ENCODE peak calls at places on chromosomes 6 and 20, in ten cellular contexts. One of them, this sample, is unnamed.
A peak's percentile ranks its signal among the peaks of the same experiment; 100 is the strongest.

GRCh38 chr20:2350606-2351005 is 30.1 kb upstream of the TGM6 start:
- DNase-seq in A549: no peak
- DNase-seq in breast epithelium: no peak
- DNase-seq in stomach: no peak
- DNase-seq in CD8-positive, alpha-beta T cell: no peak
- DNase-seq in cardiac muscle cell: no peak
- DNase-seq in H9: no peak
- DNase-seq in naive thymus-derived CD4-positive, alpha-beta T cell: no peak
- DNase-seq in right lobe of liver: no peak
- DNase-seq in prostate gland: no peak
- DNase-seq in this sample: no peak

GRCh38 chr6:155418017-155418749 is 37.5 kb downstream of the NOX3 start:
- DNase-seq in A549: no peak
- DNase-seq in breast epithelium: no peak
- DNase-seq in stomach: no peak
- DNase-seq in CD8-positive, alpha-beta T cell: peak; percentile 18
- DNase-seq in cardiac muscle cell: no peak
- DNase-seq in H9: no peak
- DNase-seq in naive thymus-derived CD4-positive, alpha-beta T cell: peak; percentile 80
- DNase-seq in right lobe of liver: no peak
- DNase-seq in prostate gland: no peak
- DNase-seq in this sample: no peak

GRCh38 chr6:28794175-28795002 is 129.4 kb downstream of the TRIM27 start:
- DNase-seq in A549: peak; percentile 68
- DNase-seq in breast epithelium: no peak
- DNase-seq in stomach: no peak
- DNase-seq in CD8-positive, alpha-beta T cell: no peak
- DNase-seq in cardiac muscle cell: peak; percentile 72
- DNase-seq in H9: peak; percentile 61
- DNase-seq in naive thymus-derived CD4-positive, alpha-beta T cell: no peak
- DNase-seq in right lobe of liver: no peak
- DNase-seq in prostate gland: no peak
- DNase-seq in this sample: no peak

GRCh38 chr6:132202569-132202968 is 198.7 kb downstream of the MOXD1 start:
- DNase-seq in A549: no peak
- DNase-seq in breast epithelium: no peak
- DNase-seq in stomach: no peak
- DNase-seq in CD8-positive, alpha-beta T cell: no peak
- DNase-seq in cardiac muscle cell: peak; percentile 29
- DNase-seq in H9: no peak
- DNase-seq in naive thymus-derived CD4-positive, alpha-beta T cell: no peak
- DNase-seq in right lobe of liver: no peak
- DNase-seq in prostate gland: no peak
- DNase-seq in this sample: peak; percentile 72

GRCh38 chr20:56347628-56348305 is 11.0 kb upstream of the FAM210B start:
- DNase-seq in A549: no peak
- DNase-seq in breast epithelium: no peak
- DNase-seq in stomach: no peak
- DNase-seq in CD8-positive, alpha-beta T cell: no peak
- DNase-seq in cardiac muscle cell: no peak
- DNase-seq in H9: peak; percentile 46
- DNase-seq in naive thymus-derived CD4-positive, alpha-beta T cell: no peak
- DNase-seq in right lobe of liver: no peak
- DNase-seq in prostate gland: no peak
- DNase-seq in this sample: no peak

GRCh38 chr6:4295058-4295788 is 159.8 kb upstream of the ECI2 start:
- DNase-seq in A549: no peak
- DNase-seq in breast epithelium: no peak
- DNase-seq in stomach: no peak
- DNase-seq in CD8-positive, alpha-beta T cell: no peak
- DNase-seq in cardiac muscle cell: no peak
- DNase-seq in H9: no peak
- DNase-seq in naive thymus-derived CD4-positive, alpha-beta T cell: no peak
- DNase-seq in right lobe of liver: no peak
- DNase-seq in prostate gland: no peak
- DNase-seq in this sample: no peak

GRCh38 chr6:34143884-34144580 is 1.9 kb downstream of the GRM4 start:
- DNase-seq in A549: peak; percentile 58
- DNase-seq in breast epithelium: no peak
- DNase-seq in stomach: no peak
- DNase-seq in CD8-positive, alpha-beta T cell: peak; percentile 28
- DNase-seq in cardiac muscle cell: peak; percentile 81
- DNase-seq in H9: peak; percentile 86
- DNase-seq in naive thymus-derived CD4-positive, alpha-beta T cell: peak; percentile 38
- DNase-seq in right lobe of liver: no peak
- DNase-seq in prostate gland: no peak
- DNase-seq in this sample: no peak

GRCh38 chr20:38725458-38725958 is 1.2 kb downstream of the SLC32A1 start:
- DNase-seq in A549: no peak
- DNase-seq in breast epithelium: no peak
- DNase-seq in stomach: no peak
- DNase-seq in CD8-positive, alpha-beta T cell: no peak
- DNase-seq in cardiac muscle cell: no peak
- DNase-seq in H9: no peak
- DNase-seq in naive thymus-derived CD4-positive, alpha-beta T cell: no peak
- DNase-seq in right lobe of liver: no peak
- DNase-seq in prostate gland: no peak
- DNase-seq in this sample: no peak

GRCh38 chr6:148192310-148192709 is 150.3 kb upstream of the SASH1 start:
- DNase-seq in A549: no peak
- DNase-seq in breast epithelium: no peak
- DNase-seq in stomach: no peak
- DNase-seq in CD8-positive, alpha-beta T cell: no peak
- DNase-seq in cardiac muscle cell: no peak
- DNase-seq in H9: no peak
- DNase-seq in naive thymus-derived CD4-positive, alpha-beta T cell: no peak
- DNase-seq in right lobe of liver: no peak
- DNase-seq in prostate gland: no peak
- DNase-seq in this sample: no peak

GRCh38 chr6:33384581-33385020 is 7.0 kb upstream of the KIFC1 start:
- DNase-seq in A549: peak; percentile 69
- DNase-seq in breast epithelium: no peak
- DNase-seq in stomach: no peak
- DNase-seq in CD8-positive, alpha-beta T cell: no peak
- DNase-seq in cardiac muscle cell: no peak
- DNase-seq in H9: peak; percentile 36
- DNase-seq in naive thymus-derived CD4-positive, alpha-beta T cell: no peak
- DNase-seq in right lobe of liver: no peak
- DNase-seq in prostate gland: no peak
- DNase-seq in this sample: no peak

GRCh38 chr6:143774347-143774746 is 68.8 kb upstream of the LTV1 start:
- DNase-seq in A549: no peak
- DNase-seq in breast epithelium: no peak
- DNase-seq in stomach: no peak
- DNase-seq in CD8-positive, alpha-beta T cell: no peak
- DNase-seq in cardiac muscle cell: no peak
- DNase-seq in H9: no peak
- DNase-seq in naive thymus-derived CD4-positive, alpha-beta T cell: no peak
- DNase-seq in right lobe of liver: peak; percentile 68
- DNase-seq in prostate gland: peak; percentile 16
- DNase-seq in this sample: no peak

GRCh38 chr6:6752129-6752528 is 163.6 kb downstream of the LY86 start:
- DNase-seq in A549: no peak
- DNase-seq in breast epithelium: no peak
- DNase-seq in stomach: no peak
- DNase-seq in CD8-positive, alpha-beta T cell: no peak
- DNase-seq in cardiac muscle cell: peak; percentile 42
- DNase-seq in H9: no peak
- DNase-seq in naive thymus-derived CD4-positive, alpha-beta T cell: no peak
- DNase-seq in right lobe of liver: no peak
- DNase-seq in prostate gland: no peak
- DNase-seq in this sample: no peak

GRCh38 chr6:26576929-26577719 is 19.6 kb upstream of the ABT1 start:
- DNase-seq in A549: peak; percentile 87
- DNase-seq in breast epithelium: no peak
- DNase-seq in stomach: no peak
- DNase-seq in CD8-positive, alpha-beta T cell: no peak
- DNase-seq in cardiac muscle cell: no peak
- DNase-seq in H9: peak; percentile 79
- DNase-seq in naive thymus-derived CD4-positive, alpha-beta T cell: peak; percentile 57
- DNase-seq in right lobe of liver: no peak
- DNase-seq in prostate gland: no peak
- DNase-seq in this sample: no peak

GRCh38 chr20:54076259-54076658 is 5.9 kb upstream of the BCAS1 start:
- DNase-seq in A549: no peak
- DNase-seq in breast epithelium: no peak
- DNase-seq in stomach: no peak
- DNase-seq in CD8-positive, alpha-beta T cell: no peak
- DNase-seq in cardiac muscle cell: no peak
- DNase-seq in H9: no peak
- DNase-seq in naive thymus-derived CD4-positive, alpha-beta T cell: no peak
- DNase-seq in right lobe of liver: no peak
- DNase-seq in prostate gland: no peak
- DNase-seq in this sample: no peak
- H3K27ac ChIP-seq in A549: no peak overlapping the region
- H3K27ac ChIP-seq in breast epithelium: no peak overlapping the region
- H3K27ac ChIP-seq in stomach: no peak overlapping the region
- H3K27ac ChIP-seq in CD8-positive, alpha-beta T cell: no peak overlapping the region
- H3K27ac ChIP-seq in cardiac muscle cell: no peak overlapping the region
- H3K27ac ChIP-seq in H9: no peak overlapping the region
- H3K27ac ChIP-seq in naive thymus-derived CD4-positive, alpha-beta T cell: no peak overlapping the region
- H3K27ac ChIP-seq in right lobe of liver: no peak overlapping the region
- H3K27ac ChIP-seq in prostate gland: no peak overlapping the region
- H3K27ac ChIP-seq in this sample: no peak overlapping the region

DNA sequence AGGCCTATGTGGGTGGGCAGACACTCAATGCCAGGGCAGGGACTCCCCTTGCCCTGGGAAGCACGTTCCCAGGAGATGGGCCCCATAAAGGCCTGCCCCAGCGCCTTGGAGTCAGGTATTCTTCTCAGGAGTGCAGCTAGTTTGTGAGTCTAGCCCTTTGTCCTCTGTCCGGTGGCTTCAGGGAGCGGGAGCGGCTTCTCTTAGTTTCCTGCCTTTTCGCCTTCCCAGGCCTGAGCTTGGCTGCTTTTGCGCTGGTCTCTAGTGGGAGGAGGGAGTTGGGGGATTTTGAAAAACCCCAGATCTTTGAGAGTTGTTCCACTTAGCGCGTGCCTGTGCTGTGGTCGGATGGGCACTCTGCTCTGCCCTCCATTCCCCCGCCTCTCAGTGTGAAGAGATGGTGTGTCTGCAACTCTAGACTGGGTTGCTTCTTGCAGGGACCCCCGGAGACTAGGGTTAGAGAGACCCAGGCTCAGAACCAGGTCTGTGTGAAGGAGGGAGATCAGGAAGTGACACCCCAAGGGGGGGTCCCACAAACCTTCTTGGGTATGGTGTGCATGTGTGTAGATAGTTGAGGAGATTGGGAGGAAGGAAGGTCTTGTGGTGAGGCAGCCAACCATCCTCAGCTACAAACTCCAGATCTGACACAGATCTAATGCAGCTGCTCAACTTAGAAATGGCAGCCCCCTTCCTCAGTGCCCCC is 1.3 kb downstream of the PLCG1 start:
- DNase-seq in A549: no peak
- DNase-seq in breast epithelium: no peak
- DNase-seq in stomach: no peak
- DNase-seq in CD8-positive, alpha-beta T cell: peak; percentile 36
- DNase-seq in cardiac muscle cell: peak; percentile 31
- DNase-seq in H9: no peak
- DNase-seq in naive thymus-derived CD4-positive, alpha-beta T cell: peak; percentile 41
- DNase-seq in right lobe of liver: no peak
- DNase-seq in prostate gland: no peak
- DNase-seq in this sample: peak; percentile 43
- H3K4me1 ChIP-seq in A549: peaks cover 7% of the 10 kb centered on the region
- H3K4me1 ChIP-seq in breast epithelium: peaks cover 22% of the 10 kb centered on the region
- H3K4me1 ChIP-seq in stomach: peaks cover 66% of the 10 kb centered on the region
- H3K4me1 ChIP-seq in CD8-positive, alpha-beta T cell: peaks cover 75% of the 10 kb centered on the region
- H3K4me1 ChIP-seq in cardiac muscle cell: peaks cover 46% of the 10 kb centered on the region
- H3K4me1 ChIP-seq in H9: peaks cover 21% of the 10 kb centered on the region
- H3K4me1 ChIP-seq in naive thymus-derived CD4-positive, alpha-beta T cell: peaks cover 50% of the 10 kb centered on the region
- H3K4me1 ChIP-seq in right lobe of liver: peaks cover 14% of the 10 kb centered on the region
- H3K4me1 ChIP-seq in prostate gland: no peaks in the 10 kb centered on the region
- H3K4me1 ChIP-seq in this sample: peaks cover 38% of the 10 kb centered on the region

DNA sequence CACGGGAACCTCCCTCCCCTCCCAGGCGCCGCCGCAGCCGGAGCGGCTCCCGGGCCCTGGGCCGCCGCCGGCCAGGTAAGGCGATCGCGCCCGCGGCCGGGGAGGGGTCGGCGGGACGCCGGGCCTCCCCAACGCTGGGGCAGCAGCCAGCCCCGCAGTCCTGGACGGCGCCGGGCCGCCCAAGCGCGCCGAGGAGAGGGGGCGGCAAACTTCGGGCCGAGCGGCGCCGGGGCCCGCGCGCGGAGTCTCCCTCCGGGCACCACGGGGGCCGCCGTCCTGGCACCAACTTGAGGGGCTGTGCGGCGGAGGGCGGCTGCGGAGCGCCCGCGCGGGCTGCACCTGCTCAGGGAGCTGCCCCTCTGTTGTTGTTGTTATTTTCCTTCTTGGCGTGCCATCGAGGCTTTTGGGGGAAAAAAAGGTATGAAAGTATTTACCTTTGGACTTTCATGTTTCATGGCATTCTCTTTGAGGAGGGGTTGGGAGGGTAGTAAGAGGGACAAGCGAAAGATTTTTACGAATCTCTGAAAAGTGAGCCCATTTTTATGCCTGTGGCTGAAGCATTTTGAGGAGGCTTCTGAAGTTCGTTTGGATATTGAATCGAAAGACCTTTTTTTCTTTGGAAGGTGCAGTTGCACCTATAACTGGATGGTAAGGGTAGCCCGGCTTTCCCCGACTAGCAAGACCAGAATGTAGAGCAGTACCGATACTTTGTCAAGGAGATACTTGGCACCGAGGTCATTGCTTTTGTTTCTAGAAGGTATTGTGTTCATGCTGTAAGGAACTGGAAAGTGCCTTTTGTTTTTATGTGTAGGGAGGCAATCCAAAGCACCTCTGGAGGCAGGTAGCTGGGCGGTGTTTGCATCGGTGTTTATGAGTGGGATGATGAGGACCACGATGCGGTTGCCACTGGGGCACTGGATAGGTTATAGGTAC is at the start of gene RNF182:
- DNase-seq in A549: no peak
- DNase-seq in breast epithelium: no peak
- DNase-seq in stomach: no peak
- DNase-seq in CD8-positive, alpha-beta T cell: no peak
- DNase-seq in cardiac muscle cell: no peak
- DNase-seq in H9: no peak
- DNase-seq in naive thymus-derived CD4-positive, alpha-beta T cell: peak; percentile 1
- DNase-seq in right lobe of liver: no peak
- DNase-seq in prostate gland: no peak
- DNase-seq in this sample: no peak
- H3K27ac ChIP-seq in A549: peak within 1 kb of the TSS; percentile 86
- H3K27ac ChIP-seq in breast epithelium: no peak within 1 kb of the TSS
- H3K27ac ChIP-seq in stomach: no peak within 1 kb of the TSS
- H3K27ac ChIP-seq in CD8-positive, alpha-beta T cell: no peak within 1 kb of the TSS
- H3K27ac ChIP-seq in cardiac muscle cell: no peak within 1 kb of the TSS
- H3K27ac ChIP-seq in H9: no peak within 1 kb of the TSS
- H3K27ac ChIP-seq in naive thymus-derived CD4-positive, alpha-beta T cell: no peak within 1 kb of the TSS
- H3K27ac ChIP-seq in right lobe of liver: no peak within 1 kb of the TSS
- H3K27ac ChIP-seq in prostate gland: no peak within 1 kb of the TSS
- H3K27ac ChIP-seq in this sample: no peak within 1 kb of the TSS

DNA sequence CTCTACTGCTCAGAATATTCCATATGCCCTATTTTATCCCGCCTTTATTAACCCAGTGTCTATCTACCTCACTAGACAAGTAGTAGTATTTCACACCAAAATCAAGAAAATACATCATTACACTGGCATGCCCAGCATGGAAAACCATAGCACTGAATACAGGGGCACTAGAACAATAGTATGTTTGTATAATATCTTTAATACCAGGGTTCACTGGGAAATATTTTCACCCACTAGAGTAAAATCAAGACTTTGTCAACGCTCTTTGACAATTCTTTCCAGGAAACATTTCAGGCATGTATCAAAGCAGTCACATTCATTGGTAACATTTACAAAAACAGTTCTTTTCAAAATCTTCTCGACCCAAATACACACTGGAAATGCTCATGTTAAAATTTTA is 119.3 kb upstream of the BEND6 start:
- DNase-seq in A549: no peak
- DNase-seq in breast epithelium: no peak
- DNase-seq in stomach: no peak
- DNase-seq in CD8-positive, alpha-beta T cell: no peak
- DNase-seq in cardiac muscle cell: no peak
- DNase-seq in H9: no peak
- DNase-seq in naive thymus-derived CD4-positive, alpha-beta T cell: no peak
- DNase-seq in right lobe of liver: no peak
- DNase-seq in prostate gland: no peak
- DNase-seq in this sample: no peak
- H3K4me1 ChIP-seq in A549: peaks cover 34% of the 10 kb centered on the region
- H3K4me1 ChIP-seq in breast epithelium: no peaks in the 10 kb centered on the region
- H3K4me1 ChIP-seq in stomach: no peaks in the 10 kb centered on the region
- H3K4me1 ChIP-seq in CD8-positive, alpha-beta T cell: no peaks in the 10 kb centered on the region
- H3K4me1 ChIP-seq in cardiac muscle cell: peaks cover 34% of the 10 kb centered on the region
- H3K4me1 ChIP-seq in H9: peaks cover 5% of the 10 kb centered on the region
- H3K4me1 ChIP-seq in naive thymus-derived CD4-positive, alpha-beta T cell: no peaks in the 10 kb centered on the region
- H3K4me1 ChIP-seq in right lobe of liver: no peaks in the 10 kb centered on the region
- H3K4me1 ChIP-seq in prostate gland: no peaks in the 10 kb centered on the region
- H3K4me1 ChIP-seq in this sample: peaks cover 4% of the 10 kb centered on the region

This sample was measured in SJCRH30.